ENCODE peak calls at places on chromosomes 1 and 21, in four cellular contexts. One of them, this sample, is unnamed.
A peak's percentile ranks its signal among the peaks of the same experiment; 100 is the strongest.

GRCh38 chr21:44549525-44550211 is 1.6 kb downstream of the KRTAP10-2 start:
- DNase-seq in A549: no peak
- DNase-seq in body of pancreas: no peak
- DNase-seq in stomach: no peak
- DNase-seq in this sample: no peak

GRCh38 chr1:10643607-10644306 is 152.7 kb downstream of the CASZ1 start:
- DNase-seq in stomach: no peak
- DNase-seq in A549: no peak
- DNase-seq in body of pancreas: no peak
- DNase-seq in this sample: no peak

GRCh38 chr1:243455760-243456651 is 200.2 kb downstream of the SDCCAG8 start:
- DNase-seq in A549: no peak
- DNase-seq in body of pancreas: no peak
- DNase-seq in stomach: no peak
- DNase-seq in this sample: peak; percentile 87

GRCh38 chr1:200409203-200409760 is 554 bp downstream of the ZNF281 start:
- DNase-seq in A549: no peak
- DNase-seq in stomach: peak; percentile 36
- DNase-seq in body of pancreas: peak; percentile 55
- DNase-seq in this sample: peak; percentile 56

GRCh38 chr1:86975993-86976392 is 61.6 kb downstream of the HS2ST1 start:
- DNase-seq in body of pancreas: no peak
- DNase-seq in A549: no peak
- DNase-seq in stomach: no peak
- DNase-seq in this sample: no peak

GRCh38 chr1:76095800-76096199 is 21.3 kb downstream of the ST6GALNAC3 start:
- DNase-seq in body of pancreas: no peak
- DNase-seq in A549: no peak
- DNase-seq in stomach: no peak
- DNase-seq in this sample: no peak

GRCh38 chr1:163570061-163570460 is 248.3 kb downstream of the NUF2 start:
- DNase-seq in stomach: no peak
- DNase-seq in A549: no peak
- DNase-seq in body of pancreas: no peak
- DNase-seq in this sample: no peak

GRCh38 chr1:77538956-77539509 is 143.4 kb downstream of the ZZZ3 start:
- DNase-seq in A549: peak; percentile 39
- DNase-seq in body of pancreas: peak; percentile 17
- DNase-seq in stomach: no peak
- DNase-seq in this sample: no peak

GRCh38 chr1:10635992-10636391 is 160.5 kb downstream of the CASZ1 start:
- DNase-seq in body of pancreas: no peak
- DNase-seq in A549: no peak
- DNase-seq in stomach: peak; percentile 95
- DNase-seq in this sample: no peak

GRCh38 chr1:169707917-169708604 is 3.4 kb downstream of the SELL start:
- DNase-seq in stomach: no peak
- DNase-seq in A549: no peak
- DNase-seq in body of pancreas: no peak
- DNase-seq in this sample: no peak

GRCh38 chr1:107404756-107405155 is 263.9 kb downstream of the NTNG1 start:
- DNase-seq in body of pancreas: no peak
- DNase-seq in A549: no peak
- DNase-seq in stomach: no peak
- DNase-seq in this sample: no peak

GRCh38 chr1:208000504-208000903 is 89.6 kb upstream of the CD34 start:
- DNase-seq in stomach: no peak
- DNase-seq in A549: no peak
- DNase-seq in body of pancreas: no peak
- DNase-seq in this sample: no peak

GRCh38 chr1:159872896-159873295 is 10.4 kb upstream of the VSIG8 start:
- DNase-seq in stomach: no peak
- DNase-seq in A549: no peak
- DNase-seq in body of pancreas: no peak
- DNase-seq in this sample: no peak

GRCh38 chr1:29412591-29412990 is 176.3 kb downstream of the PTPRU start:
- DNase-seq in stomach: no peak
- DNase-seq in body of pancreas: peak; percentile 36
- DNase-seq in A549: no peak
- DNase-seq in this sample: no peak

GRCh38 chr1:224312025-224312424 is 17.9 kb downstream of the NVL start:
- DNase-seq in A549: no peak
- DNase-seq in stomach: no peak
- DNase-seq in body of pancreas: no peak
- DNase-seq in this sample: no peak

GRCh38 chr1:236516929-236517704 is 6.7 kb upstream of the LGALS8 start:
- DNase-seq in A549: peak; percentile 33
- DNase-seq in stomach: no peak
- DNase-seq in body of pancreas: no peak
- DNase-seq in this sample: no peak

GRCh38 chr1:38670544-38671122 is 188.9 kb downstream of the RRAGC start:
- DNase-seq in body of pancreas: no peak
- DNase-seq in A549: no peak
- DNase-seq in stomach: no peak
- DNase-seq in this sample: no peak

GRCh38 chr1:55893155-55893554 is 678.0 kb upstream of the USP24 start:
- DNase-seq in A549: peak; percentile 8
- DNase-seq in stomach: no peak
- DNase-seq in body of pancreas: no peak
- DNase-seq in this sample: no peak

GRCh38 chr1:20381961-20382360 is 91.3 kb downstream of the VWA5B1 start:
- DNase-seq in stomach: no peak
- DNase-seq in body of pancreas: no peak
- DNase-seq in A549: no peak
- DNase-seq in this sample: no peak

GRCh38 chr21:17742940-17743592 is 76.1 kb downstream of the C21orf91 start:
- DNase-seq in stomach: no peak
- DNase-seq in body of pancreas: no peak
- DNase-seq in A549: no peak
- DNase-seq in this sample: no peak

GRCh38 chr1:241518447-241519307 is 878 bp downstream of the FH start:
- DNase-seq in stomach: no peak
- DNase-seq in A549: no peak
- DNase-seq in body of pancreas: no peak
- DNase-seq in this sample: peak; percentile 50

GRCh38 chr1:155940531-155940992 is 876 bp upstream of the RXFP4 start:
- DNase-seq in A549: no peak
- DNase-seq in body of pancreas: peak; percentile 71
- DNase-seq in stomach: peak; percentile 60
- DNase-seq in this sample: no peak

GRCh38 chr1:157490337-157491165 is 61.8 kb downstream of the FCRL5 start:
- DNase-seq in A549: peak; percentile 33
- DNase-seq in body of pancreas: peak; percentile 84
- DNase-seq in stomach: peak; percentile 80
- DNase-seq in this sample: peak; percentile 66

GRCh38 chr1:2135425-2135824 is 59.1 kb downstream of the FAAP20 start:
- DNase-seq in A549: no peak
- DNase-seq in body of pancreas: peak; percentile 41
- DNase-seq in stomach: peak; percentile 62
- DNase-seq in this sample: no peak

GRCh38 chr1:37926061-37926924 is 20.6 kb downstream of the INPP5B start:
- DNase-seq in body of pancreas: no peak
- DNase-seq in A549: no peak
- DNase-seq in stomach: no peak
- DNase-seq in this sample: no peak

DNA sequence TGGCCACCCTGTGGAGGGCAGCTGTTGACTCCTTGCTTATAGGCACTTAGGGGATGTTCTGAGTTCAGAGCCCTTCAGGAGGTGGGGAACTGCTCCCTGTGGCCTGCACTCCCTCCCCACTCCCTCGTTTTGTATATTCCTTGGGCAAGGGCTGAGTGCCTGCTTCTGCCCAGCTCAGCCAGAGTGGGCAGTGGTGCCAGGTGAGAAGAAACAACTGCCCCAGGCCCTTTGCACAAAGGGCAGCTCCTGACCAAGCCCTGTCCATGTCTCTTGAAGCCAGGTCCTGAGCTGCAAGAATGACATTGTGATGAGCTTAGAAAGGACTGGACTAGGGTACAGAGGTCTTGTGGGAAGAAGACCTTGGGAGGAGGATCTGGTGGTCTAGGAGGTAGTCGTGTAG is 2.2 kb downstream of the AGTRAP start:
- DNase-seq in stomach: no peak
- DNase-seq in body of pancreas: no peak
- DNase-seq in A549: no peak
- DNase-seq in this sample: no peak
- TF ChIP-seq POLR2A in stomach: no peak
- TF ChIP-seq POLR2A in body of pancreas: no peak
- TF ChIP-seq POLR2A in A549: no peak
- TF ChIP-seq POLR2A in this sample: no peak

DNA sequence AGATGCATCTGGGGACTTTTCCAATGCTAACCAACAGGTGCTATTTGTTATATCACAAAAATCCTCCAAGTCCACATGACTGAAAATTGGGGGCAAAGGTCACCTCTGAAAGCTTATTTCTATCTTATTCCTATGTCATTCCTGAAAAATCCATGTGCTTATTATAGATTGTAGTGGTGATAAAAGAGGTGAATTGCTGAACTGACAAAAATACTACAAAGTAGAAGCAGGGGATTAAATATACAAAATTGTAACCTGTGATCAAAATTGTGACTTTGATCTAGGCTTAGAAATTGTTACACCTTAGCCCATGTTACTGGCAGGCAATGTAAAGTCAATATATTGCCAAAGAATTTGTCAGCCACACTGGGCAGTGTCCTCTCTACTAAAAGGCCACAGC is 62.3 kb downstream of the IER5 start:
- DNase-seq in A549: no peak
- DNase-seq in body of pancreas: no peak
- DNase-seq in stomach: no peak
- DNase-seq in this sample: no peak
- H3K4me1 ChIP-seq in A549: no peaks in the 10 kb centered on the region
- H3K4me1 ChIP-seq in body of pancreas: peaks cover 25% of the 10 kb centered on the region
- H3K4me1 ChIP-seq in stomach: peaks cover 50% of the 10 kb centered on the region
- H3K4me1 ChIP-seq in this sample: no peaks in the 10 kb centered on the region

GRCh38 chr1:221606216-221606615 is 135.7 kb downstream of the DUSP10 start:
- DNase-seq in body of pancreas: no peak
- DNase-seq in A549: no peak
- DNase-seq in stomach: no peak
- DNase-seq in this sample: no peak

GRCh38 chr1:221608835-221609320 is 133.0 kb downstream of the DUSP10 start:
- DNase-seq in body of pancreas: no peak
- DNase-seq in stomach: no peak
- DNase-seq in A549: no peak
- DNase-seq in this sample: no peak

GRCh38 chr1:221611930-221612777 is 129.7 kb downstream of the DUSP10 start:
- DNase-seq in body of pancreas: peak; percentile 20
- DNase-seq in A549: peak; percentile 50
- DNase-seq in stomach: no peak
- DNase-seq in this sample: peak; percentile 53
- H3K4me3 ChIP-seq in body of pancreas: no peak overlapping the region
- H3K4me3 ChIP-seq in A549: no peak overlapping the region
- H3K4me3 ChIP-seq in stomach: no peak overlapping the region
- H3K4me3 ChIP-seq in this sample: no peak overlapping the region

DNA sequence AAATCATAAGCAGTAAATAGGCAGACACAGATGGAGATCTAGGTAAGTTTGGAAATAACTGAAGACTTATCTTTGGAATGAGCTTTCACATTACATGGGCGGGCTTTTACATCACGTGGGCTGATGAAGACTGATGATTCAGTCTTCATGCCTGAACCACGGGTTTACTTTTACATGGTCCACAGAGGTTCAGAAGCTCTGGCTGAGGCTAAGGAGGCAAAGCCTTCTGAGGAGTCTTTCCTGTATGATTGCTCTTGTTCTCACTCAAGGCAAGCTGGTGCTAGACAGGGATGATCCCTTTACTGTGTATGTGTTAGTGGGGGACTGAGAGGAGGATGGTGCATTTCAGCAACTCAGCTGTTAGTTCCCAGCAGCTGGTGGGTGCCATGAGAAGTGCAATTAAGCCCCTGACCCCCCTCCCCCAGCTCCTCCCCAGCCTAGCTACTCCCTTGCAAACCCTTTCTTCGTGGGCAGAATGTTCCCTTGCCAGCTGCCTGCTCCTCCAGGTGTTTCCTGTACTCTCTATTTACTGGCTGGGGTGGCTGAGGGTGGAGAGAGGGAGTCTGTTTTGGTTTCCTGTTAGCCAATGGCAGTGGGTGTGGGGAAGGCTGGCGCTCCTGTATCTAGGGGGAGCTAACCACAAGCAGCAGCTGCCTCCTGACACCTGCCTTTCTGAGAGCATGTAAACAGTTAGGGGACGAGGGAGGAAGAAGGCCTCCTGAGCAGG is 15.4 kb downstream of the BTG2 start:
- DNase-seq in body of pancreas: peak; percentile 83
- DNase-seq in stomach: peak; percentile 85
- DNase-seq in A549: no peak
- DNase-seq in this sample: no peak
- TF ChIP-seq POLR2A in body of pancreas: peak; percentile 41
- TF ChIP-seq POLR2A in stomach: no peak
- TF ChIP-seq POLR2A in A549: no peak
- TF ChIP-seq POLR2A in this sample: no peak

This sample was measured in right lobe of liver.